ENCODE peak calls at places on chromosomes 11 and 22, in eight cellular contexts. One of them, this sample, is unnamed.

GRCh38 chr11:128551641-128552335 is 35.6 kb downstream of the ETS1 start:
- DNase-seq in nephron progenitor cell: no peak
- DNase-seq in H54: no peak
- DNase-seq in fibroblast of gingiva: no peak
- DNase-seq in AG08396: no peak
- DNase-seq in activated CD4-positive, alpha-beta T cell treated with anti-CD3 and anti-CD28 coated beads for 48 hours: peak; percentile 32
- DNase-seq in ELR: no peak
- DNase-seq in sciatic nerve: no peak
- DNase-seq in this sample: no peak

GRCh38 chr11:115679945-115680344 is 175.7 kb upstream of the CADM1 start:
- DNase-seq in H54: no peak
- DNase-seq in activated CD4-positive, alpha-beta T cell treated with anti-CD3 and anti-CD28 coated beads for 48 hours: no peak
- DNase-seq in AG08396: no peak
- DNase-seq in fibroblast of gingiva: no peak
- DNase-seq in nephron progenitor cell: no peak
- DNase-seq in sciatic nerve: no peak
- DNase-seq in ELR: no peak
- DNase-seq in this sample: no peak

GRCh38 chr11:113394919-113395318 is 7.3 kb downstream of the ANKK1 start:
- DNase-seq in fibroblast of gingiva: no peak
- DNase-seq in H54: no peak
- DNase-seq in nephron progenitor cell: no peak
- DNase-seq in activated CD4-positive, alpha-beta T cell treated with anti-CD3 and anti-CD28 coated beads for 48 hours: no peak
- DNase-seq in AG08396: no peak
- DNase-seq in sciatic nerve: no peak
- DNase-seq in ELR: no peak
- DNase-seq in this sample: no peak

GRCh38 chr11:69947059-69947771 is 128.0 kb upstream of the FGF3 start:
- DNase-seq in activated CD4-positive, alpha-beta T cell treated with anti-CD3 and anti-CD28 coated beads for 48 hours: no peak
- DNase-seq in ELR: peak; percentile 19
- DNase-seq in H54: no peak
- DNase-seq in fibroblast of gingiva: no peak
- DNase-seq in AG08396: no peak
- DNase-seq in sciatic nerve: no peak
- DNase-seq in nephron progenitor cell: no peak
- DNase-seq in this sample: no peak

GRCh38 chr11:15258433-15259350 is 144.0 kb downstream of the INSC start:
- DNase-seq in nephron progenitor cell: no peak
- DNase-seq in activated CD4-positive, alpha-beta T cell treated with anti-CD3 and anti-CD28 coated beads for 48 hours: no peak
- DNase-seq in ELR: peak; percentile 51
- DNase-seq in AG08396: peak; percentile 14
- DNase-seq in H54: no peak
- DNase-seq in fibroblast of gingiva: peak; percentile 9
- DNase-seq in sciatic nerve: no peak
- DNase-seq in this sample: peak; percentile 22

GRCh38 chr11:112925516-112926310 is 35.5 kb upstream of the NCAM1 start:
- DNase-seq in nephron progenitor cell: no peak
- DNase-seq in activated CD4-positive, alpha-beta T cell treated with anti-CD3 and anti-CD28 coated beads for 48 hours: no peak
- DNase-seq in fibroblast of gingiva: no peak
- DNase-seq in sciatic nerve: no peak
- DNase-seq in H54: no peak
- DNase-seq in ELR: no peak
- DNase-seq in AG08396: no peak
- DNase-seq in this sample: no peak

GRCh38 chr11:28110108-28110838 is 2.1 kb downstream of the METTL15 start:
- DNase-seq in nephron progenitor cell: peak; percentile 54
- DNase-seq in H54: no peak
- DNase-seq in AG08396: peak; percentile 63
- DNase-seq in fibroblast of gingiva: peak; percentile 77
- DNase-seq in sciatic nerve: peak; percentile 79
- DNase-seq in ELR: peak; percentile 89
- DNase-seq in activated CD4-positive, alpha-beta T cell treated with anti-CD3 and anti-CD28 coated beads for 48 hours: peak; percentile 72
- DNase-seq in this sample: peak; percentile 82

GRCh38 chr22:26642465-26643367 is 14.7 kb upstream of the MIAT start:
- DNase-seq in activated CD4-positive, alpha-beta T cell treated with anti-CD3 and anti-CD28 coated beads for 48 hours: peak; percentile 86
- DNase-seq in nephron progenitor cell: no peak
- DNase-seq in fibroblast of gingiva: no peak
- DNase-seq in AG08396: no peak
- DNase-seq in H54: no peak
- DNase-seq in ELR: no peak
- DNase-seq in sciatic nerve: no peak
- DNase-seq in this sample: no peak

GRCh38 chr11:75263944-75264349 is 23.4 kb downstream of the TPBGL start:
- DNase-seq in AG08396: no peak
- DNase-seq in H54: no peak
- DNase-seq in fibroblast of gingiva: no peak
- DNase-seq in ELR: peak; percentile 26
- DNase-seq in activated CD4-positive, alpha-beta T cell treated with anti-CD3 and anti-CD28 coated beads for 48 hours: no peak
- DNase-seq in nephron progenitor cell: no peak
- DNase-seq in sciatic nerve: peak; percentile 59
- DNase-seq in this sample: no peak

GRCh38 chr11:34343686-34344085 is 14.1 kb downstream of the ABTB2 start:
- DNase-seq in nephron progenitor cell: no peak
- DNase-seq in fibroblast of gingiva: no peak
- DNase-seq in ELR: no peak
- DNase-seq in activated CD4-positive, alpha-beta T cell treated with anti-CD3 and anti-CD28 coated beads for 48 hours: no peak
- DNase-seq in AG08396: no peak
- DNase-seq in sciatic nerve: no peak
- DNase-seq in H54: no peak
- DNase-seq in this sample: no peak

GRCh38 chr11:63560506-63561179 is 2.5 kb downstream of the PLAAT2 start:
- DNase-seq in fibroblast of gingiva: peak; percentile 21
- DNase-seq in H54: peak; percentile 59
- DNase-seq in activated CD4-positive, alpha-beta T cell treated with anti-CD3 and anti-CD28 coated beads for 48 hours: no peak
- DNase-seq in nephron progenitor cell: no peak
- DNase-seq in ELR: no peak
- DNase-seq in AG08396: no peak
- DNase-seq in sciatic nerve: no peak
- DNase-seq in this sample: peak; percentile 56

GRCh38 chr11:8760896-8761295 is 78.3 kb downstream of the RPL27A start:
- DNase-seq in H54: no peak
- DNase-seq in ELR: no peak
- DNase-seq in nephron progenitor cell: no peak
- DNase-seq in activated CD4-positive, alpha-beta T cell treated with anti-CD3 and anti-CD28 coated beads for 48 hours: no peak
- DNase-seq in AG08396: no peak
- DNase-seq in sciatic nerve: no peak
- DNase-seq in fibroblast of gingiva: no peak
- DNase-seq in this sample: no peak

GRCh38 chr11:65988791-65989592 is 13.0 kb downstream of the EIF1AD start:
- DNase-seq in activated CD4-positive, alpha-beta T cell treated with anti-CD3 and anti-CD28 coated beads for 48 hours: peak; percentile 93
- DNase-seq in sciatic nerve: peak; percentile 91
- DNase-seq in ELR: peak; percentile 96
- DNase-seq in fibroblast of gingiva: peak; percentile 91
- DNase-seq in nephron progenitor cell: peak; percentile 88
- DNase-seq in H54: peak; percentile 79
- DNase-seq in AG08396: peak; percentile 89
- DNase-seq in this sample: peak; percentile 95

GRCh38 chr22:47835726-47836125 is 1073.3 kb downstream of the TBC1D22A start:
- DNase-seq in nephron progenitor cell: no peak
- DNase-seq in fibroblast of gingiva: peak; percentile 50
- DNase-seq in AG08396: no peak
- DNase-seq in ELR: peak; percentile 14
- DNase-seq in sciatic nerve: no peak
- DNase-seq in activated CD4-positive, alpha-beta T cell treated with anti-CD3 and anti-CD28 coated beads for 48 hours: no peak
- DNase-seq in H54: peak; percentile 38
- DNase-seq in this sample: no peak

GRCh38 chr11:8810331-8811301 is 100.4 kb upstream of the AKIP1 start:
- DNase-seq in H54: peak; percentile 92
- DNase-seq in activated CD4-positive, alpha-beta T cell treated with anti-CD3 and anti-CD28 coated beads for 48 hours: peak; percentile 6
- DNase-seq in sciatic nerve: peak; percentile 89
- DNase-seq in nephron progenitor cell: peak; percentile 81
- DNase-seq in ELR: peak; percentile 83
- DNase-seq in fibroblast of gingiva: peak; percentile 89
- DNase-seq in AG08396: peak; percentile 87
- DNase-seq in this sample: peak; percentile 85

GRCh38 chr22:35621446-35621845 is 4.3 kb upstream of the MB start:
- DNase-seq in activated CD4-positive, alpha-beta T cell treated with anti-CD3 and anti-CD28 coated beads for 48 hours: no peak
- DNase-seq in ELR: no peak
- DNase-seq in AG08396: no peak
- DNase-seq in sciatic nerve: no peak
- DNase-seq in H54: no peak
- DNase-seq in nephron progenitor cell: no peak
- DNase-seq in fibroblast of gingiva: no peak
- DNase-seq in this sample: no peak

GRCh38 chr11:66607126-66607834 is 9.2 kb upstream of the RBM14 start:
- DNase-seq in sciatic nerve: peak; percentile 84
- DNase-seq in activated CD4-positive, alpha-beta T cell treated with anti-CD3 and anti-CD28 coated beads for 48 hours: no peak
- DNase-seq in ELR: peak; percentile 40
- DNase-seq in nephron progenitor cell: no peak
- DNase-seq in fibroblast of gingiva: peak; percentile 93
- DNase-seq in AG08396: peak; percentile 62
- DNase-seq in H54: peak; percentile 45
- DNase-seq in this sample: peak; percentile 89

GRCh38 chr22:25008666-25009065 is 56.1 kb downstream of the KIAA1671 start:
- DNase-seq in AG08396: no peak
- DNase-seq in activated CD4-positive, alpha-beta T cell treated with anti-CD3 and anti-CD28 coated beads for 48 hours: no peak
- DNase-seq in sciatic nerve: no peak
- DNase-seq in nephron progenitor cell: no peak
- DNase-seq in fibroblast of gingiva: no peak
- DNase-seq in ELR: no peak
- DNase-seq in H54: no peak
- DNase-seq in this sample: no peak

GRCh38 chr11:110434952-110435779 is 5.4 kb downstream of the FDX1 start:
- DNase-seq in nephron progenitor cell: no peak
- DNase-seq in AG08396: no peak
- DNase-seq in fibroblast of gingiva: no peak
- DNase-seq in activated CD4-positive, alpha-beta T cell treated with anti-CD3 and anti-CD28 coated beads for 48 hours: peak; percentile 18
- DNase-seq in sciatic nerve: no peak
- DNase-seq in H54: no peak
- DNase-seq in ELR: peak; percentile 18
- DNase-seq in this sample: peak; percentile 23

GRCh38 chr11:65646921-65647701 is 9.2 kb downstream of the SIPA1 start:
- DNase-seq in AG08396: no peak
- DNase-seq in fibroblast of gingiva: peak; percentile 40
- DNase-seq in nephron progenitor cell: peak; percentile 70
- DNase-seq in ELR: no peak
- DNase-seq in activated CD4-positive, alpha-beta T cell treated with anti-CD3 and anti-CD28 coated beads for 48 hours: no peak
- DNase-seq in H54: no peak
- DNase-seq in sciatic nerve: no peak
- DNase-seq in this sample: peak; percentile 78

GRCh38 chr11:46290598-46291309 is 13.3 kb downstream of the CREB3L1 start:
- DNase-seq in AG08396: peak; percentile 91
- DNase-seq in nephron progenitor cell: peak; percentile 85
- DNase-seq in H54: no peak
- DNase-seq in activated CD4-positive, alpha-beta T cell treated with anti-CD3 and anti-CD28 coated beads for 48 hours: no peak
- DNase-seq in fibroblast of gingiva: peak; percentile 99
- DNase-seq in ELR: peak; percentile 94
- DNase-seq in sciatic nerve: peak; percentile 93
- DNase-seq in this sample: peak; percentile 86

GRCh38 chr11:66230171-66230570 is 38.3 kb upstream of the RAB1B start:
- DNase-seq in ELR: no peak
- DNase-seq in H54: no peak
- DNase-seq in nephron progenitor cell: no peak
- DNase-seq in sciatic nerve: no peak
- DNase-seq in fibroblast of gingiva: no peak
- DNase-seq in AG08396: no peak
- DNase-seq in activated CD4-positive, alpha-beta T cell treated with anti-CD3 and anti-CD28 coated beads for 48 hours: no peak
- DNase-seq in this sample: no peak

GRCh38 chr11:19573666-19574065 is 139.0 kb upstream of the NAV2 start:
- DNase-seq in H54: no peak
- DNase-seq in activated CD4-positive, alpha-beta T cell treated with anti-CD3 and anti-CD28 coated beads for 48 hours: no peak
- DNase-seq in sciatic nerve: no peak
- DNase-seq in AG08396: no peak
- DNase-seq in fibroblast of gingiva: no peak
- DNase-seq in nephron progenitor cell: no peak
- DNase-seq in ELR: no peak
- DNase-seq in this sample: no peak

This sample was measured in colonic mucosa.